ENCODE peak calls at places on chromosomes 3 and 15, in six cellular contexts. W, A, B, I, L and M are unnamed samples. For H3K9me3, the result is how much of the 10 kb centered on the place peaks cover.

GRCh38 chr15:48962662-48963523 is 826 bp downstream of the SHC4 start:
- DNase-seq in W (peak), A (peak), B (no peak), I (peak), L (no peak), M (no peak)

GRCh38 chr3:11845661-11846060 is 1.0 kb downstream of the TAMM41 start:
- DNase-seq in W (no peak), A (no peak), B (no peak), I (no peak), L (no peak), M (no peak)

GRCh38 chr15:35671197-35671596 is 125.2 kb upstream of the DPH6 start:
- DNase-seq in W (no peak), A (no peak), B (no peak), I (no peak), L (no peak), M (no peak)

GRCh38 chr15:57384024-57384423 is 7.7 kb downstream of the CGNL1 start:
- DNase-seq in W (no peak), A (peak), B (no peak), I (no peak), L (no peak), M (no peak)

GRCh38 chr3:49133226-49133951 is 539 bp upstream of the LAMB2 start:
- DNase-seq in W (peak), A (peak), B (no peak), I (peak), L (no peak), M (peak)

GRCh38 chr3:78734048-78734637 is 1033.7 kb downstream of the ROBO1 start:
- DNase-seq in W (no peak), A (no peak), B (no peak), I (no peak), L (no peak), M (no peak)

GRCh38 chr3:113498221-113499005 is 16.5 kb downstream of the SPICE1 start:
- DNase-seq in W (no peak), A (no peak), B (no peak), I (peak), L (no peak), M (peak)

GRCh38 chr3:130576571-130577266 is 59.7 kb downstream of the COL6A6 start:
- DNase-seq in W (no peak), A (no peak), B (no peak), I (no peak), L (no peak), M (no peak)

GRCh38 chr3:189169728-189170127 is 2.0 kb upstream of the TPRG1 start:
- DNase-seq in W (peak), A (no peak), B (no peak), I (no peak), L (no peak), M (no peak)

GRCh38 chr15:36252117-36252711 is 327.2 kb upstream of the CDIN1 start:
- DNase-seq in W (no peak), A (no peak), B (no peak), I (no peak), L (no peak), M (no peak)

GRCh38 chr3:60953406-60953805 is 297.8 kb downstream of the FHIT start:
- DNase-seq in W (no peak), A (no peak), B (no peak), I (peak), L (no peak), M (no peak)

GRCh38 chr3:130379274-130379673 is 33.8 kb downstream of the COL6A5 start:
- DNase-seq in W (no peak), A (no peak), B (no peak), I (no peak), L (no peak), M (no peak)

GRCh38 chr3:35638640-35639250 is 580 bp upstream of the ARPP21 start:
- DNase-seq in W (no peak), A (no peak), B (no peak), I (no peak), L (no peak), M (no peak)

GRCh38 chr3:55804170-55805095 is 317.3 kb upstream of the WNT5A start:
- DNase-seq in W (peak), A (no peak), B (no peak), I (no peak), L (no peak), M (no peak)

GRCh38 chr3:189988854-189989253 is 131.8 kb downstream of the P3H2 start:
- DNase-seq in W (no peak), A (no peak), B (no peak), I (no peak), L (no peak), M (no peak)

DNA sequence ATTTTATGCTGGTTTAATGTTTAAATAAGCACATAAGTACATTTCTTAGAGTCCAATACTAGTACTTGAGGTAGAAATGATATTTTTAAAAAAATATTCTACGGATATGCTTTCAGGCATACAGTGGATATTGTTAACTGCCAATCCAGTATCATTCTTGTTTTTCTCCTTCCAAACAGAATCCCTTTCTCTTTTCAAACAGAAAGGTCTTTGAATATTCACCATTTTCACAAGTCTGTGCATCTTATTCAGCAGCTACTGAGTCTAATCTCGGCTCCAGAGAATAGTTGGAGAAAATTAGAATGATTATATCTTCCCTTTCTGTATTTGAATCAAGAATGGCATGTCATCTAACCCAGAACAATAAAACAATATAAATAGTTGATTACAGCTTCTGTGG is 174.5 kb downstream of the GOLGA6L6 start:
- DNase-seq in W (no peak), A (no peak), B (no peak), I (no peak), L (no peak), M (no peak)
- H3K9me3 ChIP-seq in W (half or more), A (under half), B (under half), I (under half), L (under half), M (under half)

GRCh38 chr15:23759964-23760363 is 72.9 kb upstream of the NDN start:
- DNase-seq in W (peak), A (no peak), B (no peak), I (no peak), L (no peak), M (no peak)
- H3K9me3 ChIP-seq in W (under half), A (under half), B (under half), I (under half), L (under half), M (under half)

GRCh38 chr3:191985691-191986090 is 524.7 kb downstream of the PYDC2 start:
- DNase-seq in W (no peak), A (no peak), B (no peak), I (peak), L (no peak), M (no peak)
- H3K9me3 ChIP-seq in W (under half), A (under half), B (under half), I (under half), L (under half), M (under half)

GRCh38 chr15:25426896-25427610 is 11.8 kb downstream of the UBE3A start:
- DNase-seq in W (no peak), A (no peak), B (no peak), I (peak), L (no peak), M (no peak)
- H3K9me3 ChIP-seq in W (under half), A (under half), B (under half), I (under half), L (under half), M (under half)

DNA sequence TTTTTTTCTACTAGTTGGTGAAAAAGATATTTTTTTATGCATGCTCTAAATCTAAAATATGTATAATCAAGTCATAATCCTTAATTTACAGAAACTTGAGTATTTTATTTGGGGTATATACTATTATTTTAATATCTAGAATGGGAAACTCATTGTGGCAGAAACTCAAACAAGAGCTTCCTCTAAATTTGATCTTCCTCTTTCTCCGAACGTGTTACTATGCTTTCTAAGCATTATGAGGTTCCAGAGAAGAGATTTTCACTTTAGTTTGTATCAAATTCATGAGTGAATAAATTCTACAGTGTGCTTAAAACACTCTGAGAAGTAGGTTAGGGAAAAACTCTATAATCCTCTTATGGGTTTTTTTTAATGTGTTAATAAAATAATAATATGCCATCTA is 173.1 kb downstream of the POTEB3 start:
- DNase-seq in W (no peak), A (no peak), B (no peak), I (no peak), L (no peak), M (no peak)
- H3K9me3 ChIP-seq in W (half or more), A (under half), B (under half), I (under half), L (under half), M (under half)

DNA sequence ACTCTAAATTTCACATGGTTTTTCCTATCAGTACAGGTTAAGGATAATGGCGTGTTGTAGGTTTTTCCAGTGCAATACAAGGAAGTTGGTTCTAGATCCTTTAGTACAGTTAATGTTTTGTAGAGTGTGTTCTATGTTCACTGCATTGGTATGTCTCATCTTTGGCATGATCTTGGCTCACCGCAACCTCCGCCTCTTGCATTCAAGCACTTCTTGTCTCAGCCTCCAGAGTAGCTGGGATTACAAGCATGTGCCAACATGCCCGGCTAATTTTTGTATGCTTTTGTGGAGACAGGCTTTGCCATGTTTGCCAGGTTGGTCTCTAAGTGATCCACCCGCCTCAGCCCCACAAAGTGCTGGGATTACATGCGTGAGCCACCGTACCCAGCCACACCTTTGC is 30.4 kb downstream of the SNRPN start:
- DNase-seq in W (no peak), A (no peak), B (no peak), I (no peak), L (no peak), M (no peak)
- H3K9me3 ChIP-seq in W (under half), A (under half), B (under half), I (under half), L (half or more), M (under half)

GRCh38 chr3:176351408-176351807 is 845.9 kb downstream of the TBL1XR1 start:
- DNase-seq in W (no peak), A (no peak), B (no peak), I (no peak), L (no peak), M (no peak)
- H3K9me3 ChIP-seq in W (under half), A (under half), B (under half), I (under half), L (under half), M (under half)

GRCh38 chr15:75891895-75892294 is 11.8 kb upstream of the FBXO22 start:
- DNase-seq in W (no peak), A (no peak), B (no peak), I (peak), L (no peak), M (no peak)

GRCh38 chr15:75884041-75884440 is 19.6 kb upstream of the FBXO22 start:
- DNase-seq in W (no peak), A (no peak), B (no peak), I (no peak), L (no peak), M (no peak)

DNA sequence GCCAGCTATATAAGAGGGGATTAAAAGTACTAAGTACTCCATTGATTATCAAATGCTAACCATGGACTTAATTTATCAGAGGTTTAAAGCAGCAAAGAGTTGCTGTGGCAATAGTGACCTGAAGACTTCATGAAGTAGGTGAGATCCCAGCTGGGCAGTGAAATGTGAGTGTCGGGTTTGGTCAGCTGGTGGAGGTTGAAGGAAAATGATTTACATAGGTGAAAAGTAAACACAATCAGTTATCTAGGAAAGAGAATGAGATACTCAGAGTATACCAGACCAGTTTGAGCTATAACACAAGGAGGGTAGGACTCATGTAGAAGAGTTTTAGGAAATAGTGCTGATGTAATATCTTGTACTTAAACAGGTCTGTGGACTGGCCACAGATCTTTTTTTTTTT is 16.5 kb upstream of the FBXO22 start:
- DNase-seq in W (no peak), A (no peak), B (no peak), I (no peak), L (no peak), M (no peak)
- H3K9me3 ChIP-seq in W (under half), A (under half), B (under half), I (under half), L (under half), M (under half)

GRCh38 chr15:88717342-88718017 is 78.7 kb downstream of the ISG20 start:
- DNase-seq in W (no peak), A (no peak), B (no peak), I (no peak), L (no peak), M (no peak)
- H3K9me3 ChIP-seq in W (under half), A (under half), B (under half), I (under half), L (under half), M (under half)

GRCh38 chr3:9324944-9325343 is 37.9 kb upstream of the THUMPD3 start:
- DNase-seq in W (no peak), A (no peak), B (no peak), I (no peak), L (no peak), M (no peak)

GRCh38 chr3:9327578-9327977 is 35.3 kb upstream of the THUMPD3 start:
- DNase-seq in W (no peak), A (no peak), B (no peak), I (no peak), L (no peak), M (no peak)

DNA sequence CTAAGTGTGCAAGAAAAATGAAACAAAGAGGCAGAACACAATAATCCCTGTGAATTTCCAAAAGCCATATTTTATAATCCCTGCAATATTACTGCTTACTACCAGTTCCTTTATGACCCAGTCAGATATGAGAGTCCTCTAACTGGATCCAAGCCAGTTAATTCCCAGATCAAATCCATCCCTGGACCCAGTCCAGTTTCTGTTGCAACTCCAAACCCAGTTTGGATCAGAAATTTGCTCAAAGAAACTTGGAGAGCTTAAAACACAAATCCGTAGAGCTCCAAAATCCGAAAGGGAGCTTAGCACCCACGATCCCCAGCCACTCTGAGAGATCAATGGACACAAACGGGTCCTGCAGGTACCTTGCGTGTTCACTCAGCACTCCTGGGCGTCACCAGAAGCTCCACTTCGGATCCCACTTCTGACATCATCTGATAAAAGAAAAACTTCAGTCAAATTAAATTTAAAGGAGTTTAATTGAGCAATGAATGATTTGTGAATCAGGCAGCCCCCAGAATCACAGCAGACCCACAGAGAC is 32.6 kb upstream of the THUMPD3 start:
- DNase-seq in W (no peak), A (no peak), B (no peak), I (no peak), L (no peak), M (no peak)
- H3K9me3 ChIP-seq in W (under half), A (under half), B (under half), I (under half), L (under half), M (under half)